ENCODE peak calls at places on chromosomes 16 and 17, in four cellular contexts. D is aorta; R is effector memory CD4-positive, alpha-beta T cell; O is CD8-positive, alpha-beta T cell. T is an unnamed sample.
A peak's percentile ranks its signal among the peaks of the same experiment; 100 is the strongest.

GRCh38 chr17:43753488-43754129 is 5.0 kb downstream of the SOST start:
- DNase-seq in D (no peak), R (no peak), O (no peak), T (no peak)

GRCh38 chr16:70298988-70299938 is at the start of gene DDX19B:
- DNase-seq in D (peak; percentile 95), R (peak; percentile 42), O (peak; percentile 13), T (peak; percentile 50)

GRCh38 chr16:64900029-64900428 is 221.8 kb downstream of the CDH11 start:
- DNase-seq in D (no peak), R (no peak), O (no peak), T (no peak)

GRCh38 chr16:28910046-28911031 is 14.7 kb downstream of the RABEP2 start:
- DNase-seq in D (no peak), R (no peak), O (no peak), T (no peak)

GRCh38 chr16:73040735-73041402 is 7.1 kb downstream of the ZFHX3 start:
- DNase-seq in D (no peak), R (no peak), O (no peak), T (no peak)

GRCh38 chr17:74748279-74748528 is 224 bp upstream of the NHERF1 start:
- DNase-seq in D (no peak), R (no peak), O (no peak), T (no peak)

GRCh38 chr16:55701442-55702319 is 45.9 kb downstream of the SLC6A2 start:
- DNase-seq in D (peak; percentile 81), R (no peak), O (no peak), T (peak; percentile 27)

GRCh38 chr16:20744922-20745440 is 3.4 kb upstream of the THUMPD1 start:
- DNase-seq in D (peak; percentile 53), R (no peak), O (no peak), T (no peak)

GRCh38 chr17:13253746-13254410 is 236.1 kb upstream of the ELAC2 start:
- DNase-seq in D (no peak), R (no peak), O (no peak), T (no peak)

GRCh38 chr16:65305588-65305987 is 183.7 kb upstream of the CDH11 start:
- DNase-seq in D (no peak), R (no peak), O (no peak), T (no peak)

GRCh38 chr17:75645889-75646625 is 12.8 kb downstream of the SMIM5 start:
- DNase-seq in D (peak; percentile 68), R (no peak), O (no peak), T (no peak)

GRCh38 chr17:59558953-59559352 is 6.5 kb upstream of the DHX40 start:
- DNase-seq in D (no peak), R (no peak), O (no peak), T (no peak)

GRCh38 chr16:13238182-13238581 is 336.8 kb downstream of the SHISA9 start:
- DNase-seq in D (no peak), R (no peak), O (no peak), T (no peak)

GRCh38 chr17:79960788-79961522 is 74.7 kb downstream of the TBC1D16 start:
- DNase-seq in D (no peak), R (no peak), O (no peak), T (no peak)

GRCh38 chr16:80303691-80304090 is 237.1 kb upstream of the DYNLRB2 start:
- DNase-seq in D (no peak), R (no peak), O (no peak), T (no peak)

GRCh38 chr16:74984194-74984669 is 691 bp downstream of the WDR59 start:
- DNase-seq in D (no peak), R (peak; percentile 13), O (no peak), T (peak; percentile 52)

GRCh38 chr17:1908699-1909309 is 79.0 kb downstream of the RPA1 start:
- DNase-seq in D (no peak), R (no peak), O (no peak), T (peak; percentile 17)
- H3K27me3 ChIP-seq in D (no peaks in the 10 kb centered on the region), R (peaks cover 26% of the 10 kb centered on the region), O (peaks cover 35% of the 10 kb centered on the region), T (peaks cover 14% of the 10 kb centered on the region)

DNA sequence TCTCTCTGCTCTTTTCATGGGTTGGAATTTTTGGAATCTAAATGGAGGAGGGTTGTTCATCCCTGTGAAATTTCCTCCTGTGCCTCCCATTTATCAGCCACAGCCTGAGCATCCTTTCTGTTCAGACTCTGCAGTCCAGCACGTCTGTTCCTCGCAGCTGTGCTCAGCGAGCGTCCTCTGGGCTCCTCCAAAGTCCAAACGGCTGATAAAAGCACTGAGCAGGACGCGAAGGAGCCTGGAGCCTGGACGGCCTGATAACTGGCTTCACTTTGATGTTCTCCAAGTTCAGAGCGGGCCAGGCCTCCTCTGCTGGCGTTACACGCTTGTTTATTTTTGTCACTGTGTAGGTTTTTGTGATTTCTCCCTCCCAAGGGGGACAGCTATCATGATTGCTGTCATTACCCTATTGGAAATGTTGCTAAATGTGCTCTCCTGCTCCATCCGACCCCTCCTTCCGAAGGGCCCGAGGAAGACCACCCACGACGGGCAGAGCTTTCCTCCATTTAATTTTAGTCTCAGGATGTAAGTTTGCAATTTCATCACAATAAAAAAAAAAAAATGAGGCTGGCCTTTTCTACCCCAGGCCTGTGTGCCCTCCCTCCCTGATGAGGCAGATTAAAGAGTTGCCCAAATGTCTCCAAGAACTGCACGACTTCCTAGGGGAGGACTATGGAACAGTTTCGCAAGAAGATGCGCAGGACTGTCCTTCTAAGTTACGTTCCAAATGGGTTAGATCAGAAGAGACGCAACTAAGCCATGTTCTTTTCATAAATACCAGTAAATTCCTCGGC is 290.5 kb upstream of the FOXF1 start:
- DNase-seq in D (peak; percentile 43), R (no peak), O (no peak), T (no peak)
- H3K27ac ChIP-seq in D (no peak overlapping the region), R (no peak overlapping the region), O (no peak overlapping the region), T (no peak overlapping the region)

DNA sequence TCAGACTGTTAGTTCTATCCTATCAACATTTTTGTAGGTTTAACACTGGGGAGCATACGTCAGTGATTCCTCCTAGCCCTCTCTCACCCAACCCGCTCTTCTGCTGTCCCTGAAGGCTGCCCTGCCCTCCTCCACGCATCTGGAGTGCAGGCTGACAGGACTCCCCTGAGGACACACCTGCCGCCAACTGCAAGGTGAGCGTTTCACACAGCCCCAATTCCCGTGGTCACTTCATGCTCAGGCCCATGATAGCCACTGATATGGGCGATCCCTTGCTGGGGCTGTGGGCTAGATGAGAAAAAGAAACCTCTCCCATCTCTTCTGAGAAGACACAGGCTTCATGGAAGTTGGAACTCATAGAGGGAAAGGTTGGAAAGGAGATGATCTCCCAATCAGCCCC is 91.0 kb downstream of the KCNJ12 start:
- DNase-seq in D (no peak), R (no peak), O (no peak), T (no peak)
- H3K27me3 ChIP-seq in D (no peaks in the 10 kb centered on the region), R (no peaks in the 10 kb centered on the region), O (no peaks in the 10 kb centered on the region), T (no peaks in the 10 kb centered on the region)

GRCh38 chr16:78788276-78788675 is 688.8 kb downstream of the WWOX start:
- DNase-seq in D (no peak), R (no peak), O (no peak), T (no peak)
- H3K27ac ChIP-seq in D (no peak overlapping the region), R (no peak overlapping the region), O (no peak overlapping the region), T (no peak overlapping the region)

DNA sequence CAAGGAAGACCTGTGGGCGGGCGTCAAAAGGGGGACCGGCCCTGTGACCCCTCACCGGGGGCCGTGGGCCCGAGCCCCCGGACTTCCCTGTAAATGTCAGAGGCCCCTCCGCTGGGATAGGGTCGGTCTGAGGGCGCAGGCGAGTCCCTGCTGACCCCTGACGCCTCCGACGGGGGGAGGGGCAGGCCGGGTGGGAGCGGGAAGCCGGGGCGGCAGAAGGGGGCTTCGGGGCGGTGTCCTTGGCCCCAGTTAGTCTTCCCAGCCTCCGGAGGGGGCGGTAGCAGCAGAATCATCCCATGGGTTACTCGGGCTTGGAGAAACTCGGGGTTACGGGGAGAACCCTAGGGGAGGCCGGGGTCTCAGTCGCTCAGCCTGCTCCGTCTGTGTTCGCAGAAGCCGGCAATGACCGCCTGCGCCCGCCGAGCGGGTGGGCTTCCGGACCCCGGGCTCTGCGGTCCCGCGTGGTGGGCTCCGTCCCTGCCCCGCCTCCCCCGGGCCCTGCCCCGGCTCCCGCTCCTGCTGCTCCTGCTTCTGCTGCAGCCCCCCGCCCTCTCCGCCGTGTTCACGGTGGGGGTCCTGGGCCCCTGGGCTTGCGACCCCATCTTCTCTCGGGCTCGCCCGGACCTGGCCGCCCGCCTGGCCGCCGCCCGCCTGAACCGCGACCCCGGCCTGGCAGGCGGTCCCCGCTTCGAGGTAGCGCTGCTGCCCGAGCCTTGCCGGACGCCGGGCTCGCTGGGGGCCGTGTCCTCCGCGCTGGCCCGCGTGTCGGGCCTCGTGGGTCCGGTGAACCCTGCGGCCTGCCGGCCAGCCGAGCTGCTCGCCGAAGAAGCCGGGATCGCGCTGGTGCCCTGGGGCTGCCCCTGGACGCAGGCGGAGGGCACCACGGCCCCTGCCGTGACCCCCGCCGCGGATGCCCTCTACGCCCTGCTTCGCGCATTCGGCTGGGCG is 505 bp downstream of the GUCY2D start:
- DNase-seq in D (no peak), R (no peak), O (no peak), T (no peak)
- H3K27me3 ChIP-seq in D (no peaks in the 10 kb centered on the region), R (peaks cover 22% of the 10 kb centered on the region), O (peaks cover 15% of the 10 kb centered on the region), T (peaks cover 5% of the 10 kb centered on the region)

GRCh38 chr17:64126918-64127317 is 3.0 kb downstream of the ERN1 start:
- DNase-seq in D (no peak), R (no peak), O (no peak), T (no peak)

GRCh38 chr17:64124609-64125008 is 5.3 kb downstream of the ERN1 start:
- DNase-seq in D (no peak), R (no peak), O (no peak), T (no peak)

GRCh38 chr17:64128787-64129514 is 993 bp downstream of the ERN1 start:
- DNase-seq in D (no peak), R (no peak), O (no peak), T (peak; percentile 12)

GRCh38 chr17:64123114-64123513 is 6.8 kb downstream of the ERN1 start:
- DNase-seq in D (no peak), R (no peak), O (no peak), T (no peak)

DNA sequence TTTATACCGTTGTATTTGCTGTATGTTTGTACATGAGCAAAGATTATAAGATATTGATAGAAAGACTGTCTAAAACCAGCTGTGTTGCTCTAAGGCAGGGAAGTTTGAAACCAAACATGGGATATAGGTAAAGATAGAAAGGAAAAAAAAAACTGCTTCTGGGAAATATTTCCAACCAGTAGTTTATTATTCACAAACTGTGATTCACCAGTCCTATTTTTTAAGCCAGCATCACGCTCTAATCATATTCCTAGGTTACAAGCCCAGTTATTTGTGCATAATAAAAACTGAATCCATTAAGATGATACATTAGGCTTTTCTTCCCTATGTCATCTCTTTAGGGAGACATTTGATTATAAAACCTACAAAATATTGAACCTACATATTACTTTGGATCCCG is 4.0 kb downstream of the ERN1 start:
- DNase-seq in D (no peak), R (no peak), O (no peak), T (no peak)
- H3K27ac ChIP-seq in D (no peak overlapping the region), R (no peak overlapping the region), O (no peak overlapping the region), T (no peak overlapping the region)

T was measured in naive thymus-derived CD4-positive, alpha-beta T cell.